ENCODE peak calls at places on chromosomes 13 and 19, in seven cellular contexts. W is right lobe of liver, A is fibroblast of lung, Q is uterus, K is ascending aorta, L is tibial artery, F is colonic mucosa. D is an unnamed sample. For H3K4me1 and H3K9me3, the result is how much of the 10 kb centered on the place peaks cover.

GRCh38 chr19:34676697-34677385 is at the start of gene SCGB2B2:
- DNase-seq in A (no peak), Q (no peak), W (no peak), F (no peak), L (no peak), K (peak), D (no peak)

GRCh38 chr13:30362005-30362788 is 54.8 kb upstream of the KATNAL1 start:
- DNase-seq in Q (no peak), K (no peak), W (no peak), A (no peak), F (no peak), L (no peak), D (no peak)

GRCh38 chr19:4988770-4989251 is 19.9 kb downstream of the KDM4B start:
- DNase-seq in Q (peak), A (peak), W (no peak), F (no peak), K (peak), L (no peak), D (peak)

GRCh38 chr19:30144794-30145193 is 202.8 kb downstream of the URI1 start:
- DNase-seq in F (peak), K (no peak), Q (no peak), W (no peak), L (no peak), A (no peak), D (no peak)

GRCh38 chr19:23916991-23917390 is 2.3 kb downstream of the ZNF726 start:
- DNase-seq in Q (no peak), K (no peak), W (no peak), F (no peak), A (peak), L (no peak), D (no peak)

GRCh38 chr13:75415720-75416119 is 66.2 kb downstream of the TBC1D4 start:
- DNase-seq in Q (no peak), L (no peak), K (no peak), W (no peak), F (no peak), A (peak), D (no peak)

GRCh38 chr19:57465680-57466381 is 8.9 kb upstream of the VN1R1 start:
- DNase-seq in A (peak), Q (no peak), K (no peak), L (no peak), F (no peak), W (no peak), D (no peak)

GRCh38 chr13:35769812-35770211 is 293.3 kb upstream of the MAB21L1 start:
- DNase-seq in F (no peak), L (no peak), Q (no peak), A (no peak), K (no peak), W (no peak), D (no peak)

GRCh38 chr13:74835579-74835978 is 646.4 kb downstream of the TBC1D4 start:
- DNase-seq in L (no peak), Q (no peak), F (no peak), W (no peak), A (no peak), K (no peak), D (no peak)

GRCh38 chr13:42574011-42574410 is at the start of gene TNFSF11:
- DNase-seq in W (no peak), K (no peak), A (no peak), Q (no peak), L (no peak), F (no peak), D (no peak)

GRCh38 chr13:48492123-48493075 is 40.5 kb downstream of the RCBTB2 start:
- DNase-seq in L (peak), Q (peak), F (peak), W (peak), K (peak), A (peak), D (peak)

GRCh38 chr13:46386996-46387851 is at the start of gene RUBCNL:
- DNase-seq in A (peak), L (no peak), W (no peak), F (peak), Q (no peak), K (no peak), D (peak)

DNA sequence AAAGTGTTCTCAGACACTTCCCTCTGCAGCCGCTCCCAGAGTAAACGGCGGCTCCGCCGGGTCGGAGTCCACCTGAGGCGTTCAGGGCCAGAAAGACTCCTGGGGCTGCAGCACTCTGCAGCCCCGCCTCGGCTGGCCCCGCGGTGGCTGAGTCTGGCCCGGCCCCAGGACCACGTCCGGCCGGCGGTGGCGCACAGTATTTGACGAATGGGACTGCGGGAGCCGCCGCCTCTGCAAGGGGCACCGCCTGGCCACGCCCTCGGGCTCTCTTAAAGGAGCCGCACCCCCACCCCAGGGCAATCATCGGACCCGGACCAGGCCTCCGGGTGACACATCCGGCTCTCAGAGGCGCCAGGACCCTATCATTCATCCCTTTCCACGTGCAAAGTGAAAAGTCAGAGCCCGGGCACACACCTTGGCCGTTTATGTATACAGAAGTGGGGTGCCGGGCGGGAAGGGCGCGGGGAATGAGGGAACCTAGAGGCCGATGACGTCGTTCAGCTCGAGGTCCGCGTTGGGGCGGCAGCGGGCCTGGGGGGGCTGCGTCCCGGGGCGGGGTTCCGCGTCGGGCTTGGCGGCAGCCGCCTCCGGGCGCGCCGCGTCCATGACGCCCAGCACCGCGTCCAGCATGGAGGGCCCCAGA is 1.2 kb upstream of the LENG9 start:
- DNase-seq in L (peak), W (peak), F (peak), A (peak), K (peak), Q (peak), D (peak)
- H3K4me1 ChIP-seq in L (under half), W (under half), F (under half), A (under half), K (under half), Q (under half), D (under half)

DNA sequence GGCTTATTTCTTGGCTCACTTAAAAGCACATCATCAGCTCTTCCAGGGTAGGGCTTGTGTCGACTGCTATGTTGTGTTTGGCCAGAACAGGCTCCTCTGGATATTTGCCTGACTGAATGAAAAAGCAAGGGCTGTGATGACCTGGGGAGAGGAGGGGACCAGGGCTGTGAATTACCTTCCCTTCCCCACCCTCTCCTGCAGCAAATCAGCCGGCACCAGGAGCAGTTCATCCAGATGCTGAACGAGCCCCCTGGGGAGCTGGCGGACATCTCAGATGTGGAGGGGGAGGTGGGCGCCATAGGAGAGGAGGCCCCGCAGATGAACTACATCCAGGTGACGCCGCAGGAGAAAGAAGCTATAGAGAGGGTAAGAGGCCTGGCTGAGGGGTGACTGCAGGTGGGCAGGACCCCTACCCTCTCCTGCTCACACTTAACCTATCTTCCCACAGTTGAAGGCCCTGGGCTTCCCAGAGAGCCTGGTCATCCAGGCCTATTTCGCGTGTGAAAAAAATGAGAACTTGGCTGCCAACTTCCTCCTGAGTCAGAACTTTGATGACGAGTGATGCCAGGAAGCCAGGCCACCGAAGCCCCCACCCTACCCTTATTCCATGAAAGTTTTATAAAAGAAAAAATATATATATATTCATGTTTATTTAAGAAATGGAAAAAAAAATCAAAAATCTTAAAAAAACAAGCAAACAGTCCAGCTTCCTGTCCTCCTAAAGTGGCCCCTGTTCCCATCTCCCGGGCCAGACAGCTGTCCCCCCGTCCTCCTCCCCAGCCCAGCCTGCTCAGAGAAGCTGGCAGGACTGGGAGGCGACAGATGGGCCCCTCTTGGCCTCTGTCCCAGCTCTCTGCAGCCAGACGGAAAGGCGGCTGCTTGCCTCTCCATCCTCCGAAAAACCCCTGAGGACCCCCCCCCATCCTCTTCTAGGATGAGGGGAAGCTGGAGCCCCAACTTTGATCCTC is 4.3 kb downstream of the GADD45GIP1 start:
- DNase-seq in A (peak), F (no peak), Q (no peak), K (no peak), W (no peak), L (no peak), D (no peak)
- H3K27ac ChIP-seq in A (peak), F (peak), Q (peak), K (peak), W (no peak), L (peak), D (peak)

GRCh38 chr13:18953139-18953930 is 228.3 kb downstream of the TUBA3C start:
- DNase-seq in L (no peak), F (no peak), K (no peak), A (no peak), W (no peak), Q (no peak), D (no peak)

GRCh38 chr13:18959996-18960395 is 221.6 kb downstream of the TUBA3C start:
- DNase-seq in Q (no peak), L (peak), W (no peak), A (no peak), F (no peak), K (no peak), D (no peak)

GRCh38 chr13:18954254-18954653 is 227.4 kb downstream of the TUBA3C start:
- DNase-seq in A (no peak), F (no peak), Q (no peak), W (no peak), L (no peak), K (no peak), D (no peak)

GRCh38 chr13:18959229-18959628 is 222.4 kb downstream of the TUBA3C start:
- DNase-seq in Q (no peak), F (no peak), A (no peak), K (no peak), L (no peak), W (no peak), D (no peak)

GRCh38 chr13:18956473-18957078 is 225.0 kb downstream of the TUBA3C start:
- DNase-seq in A (no peak), W (no peak), F (no peak), Q (no peak), K (no peak), L (no peak), D (no peak)
- H3K9me3 ChIP-seq in A (under half), W (under half), F (under half), Q (under half), K (under half), L (under half), D (under half)

DNA sequence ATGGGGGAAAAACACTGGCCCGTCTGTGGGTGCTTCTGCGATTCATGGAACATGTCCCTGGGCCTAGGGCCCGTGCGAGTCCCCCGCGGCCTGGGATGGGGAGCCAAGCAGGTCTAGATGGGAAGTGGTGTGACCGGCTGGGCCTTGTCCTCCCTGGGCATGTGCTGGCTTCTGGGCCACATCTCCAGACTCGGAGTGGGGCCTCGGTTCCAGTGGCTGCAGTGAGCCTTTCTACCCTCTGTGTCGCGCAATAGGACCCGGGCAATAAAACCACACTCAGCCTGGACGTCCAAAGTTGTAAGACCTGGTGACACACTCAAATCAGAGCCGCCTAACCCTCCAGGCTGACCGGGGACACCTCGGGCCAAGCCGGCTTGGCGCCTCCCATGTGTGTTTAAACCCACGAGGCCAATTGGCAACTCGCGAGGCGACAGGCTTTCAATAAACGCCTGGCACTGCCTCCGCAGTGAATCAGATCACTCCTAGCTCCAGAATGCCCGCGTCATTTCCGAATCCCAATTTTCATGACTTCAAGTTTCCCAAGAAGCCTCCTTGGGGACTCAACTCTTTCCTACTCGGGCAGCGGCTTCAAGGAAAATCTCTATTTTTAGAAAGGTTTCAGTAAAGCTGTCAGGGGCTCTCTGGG is 57.3 kb downstream of the KLF2 start:
- DNase-seq in A (peak), Q (peak), L (peak), W (peak), K (peak), F (no peak), D (peak)
- H3K4me1 ChIP-seq in A (under half), Q (under half), L (under half), W (under half), K (under half), F (under half), D (under half)

GRCh38 chr13:23786607-23787006 is 102.6 kb downstream of the MIPEP start:
- DNase-seq in L (no peak), A (no peak), K (no peak), Q (no peak), W (no peak), F (no peak), D (no peak)
- H3K27ac ChIP-seq in L (no peak), A (no peak), K (no peak), Q (no peak), W (no peak), F (no peak), D (no peak)

DNA sequence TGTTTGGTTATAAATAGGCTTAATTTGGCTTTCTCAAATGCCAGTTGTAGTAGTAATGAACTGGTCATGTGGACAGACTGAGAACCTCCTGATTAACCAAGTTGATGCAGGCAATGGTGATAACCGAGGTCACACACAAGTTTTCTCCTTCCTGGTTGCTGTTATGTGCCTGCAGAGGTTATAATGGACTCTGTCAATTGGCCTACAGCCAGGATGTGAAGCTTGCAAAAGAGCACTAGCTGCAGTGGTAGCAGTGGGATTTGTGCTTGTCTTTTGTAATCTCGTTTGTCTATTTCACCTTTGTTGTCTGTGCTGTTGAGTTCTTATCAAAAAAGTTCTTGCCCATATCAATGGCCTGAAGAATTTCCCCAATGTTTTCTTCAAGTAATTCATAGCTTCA is 20.6 kb downstream of the OR10H3 start:
- DNase-seq in W (peak), K (no peak), A (no peak), F (no peak), Q (no peak), L (no peak), D (no peak)
- H3K9me3 ChIP-seq in W (under half), K (under half), A (under half), F (under half), Q (under half), L (under half), D (under half)

DNA sequence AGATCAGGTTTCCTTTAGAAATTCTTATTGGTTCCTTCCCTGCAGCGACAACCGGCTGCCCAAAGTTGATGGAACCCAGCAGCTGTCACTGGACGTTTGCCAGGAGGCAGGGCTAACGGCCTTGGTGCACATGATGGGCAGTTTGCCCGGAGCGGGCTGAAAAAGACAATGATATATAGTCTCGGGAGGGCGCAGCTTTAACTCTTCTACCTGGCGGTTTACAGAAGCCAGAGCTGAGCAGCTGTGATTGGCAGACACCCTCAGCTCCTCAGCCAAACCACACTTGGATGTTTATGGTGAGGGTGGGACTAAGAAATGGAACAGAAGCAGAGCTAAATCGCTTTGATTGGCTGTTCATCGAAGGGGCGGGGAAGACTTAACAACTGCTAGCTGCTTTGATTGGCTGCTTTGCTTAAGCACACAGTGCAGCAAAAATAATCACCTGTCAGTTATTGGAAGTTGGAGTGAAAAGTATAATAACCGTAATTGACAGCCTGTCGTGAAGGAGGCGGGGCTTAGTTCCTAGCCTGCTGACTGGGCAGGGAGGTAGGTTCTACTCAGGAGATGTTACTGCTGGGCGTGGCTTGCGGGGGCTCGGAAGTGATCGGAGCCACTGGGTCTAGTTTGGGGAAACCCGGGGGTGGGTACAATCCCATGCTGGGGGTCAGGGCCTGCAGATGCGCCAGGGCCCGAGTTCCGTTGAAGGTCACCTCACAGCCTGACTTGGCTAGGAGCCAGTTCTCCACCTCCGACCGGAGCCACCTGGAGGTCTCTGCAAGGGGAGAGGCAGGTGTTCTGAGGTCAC is 7.5 kb downstream of the EMP3 start:
- DNase-seq in Q (peak), L (peak), A (peak), K (peak), F (peak), W (peak), D (peak)
- H3K4me1 ChIP-seq in Q (under half), L (under half), A (under half), K (under half), F (under half), W (under half), D (under half)

GRCh38 chr13:21606251-21606650 is 2.3 kb upstream of the MICU2 start:
- DNase-seq in A (no peak), W (no peak), K (no peak), Q (no peak), F (no peak), L (no peak), D (no peak)
- H3K27ac ChIP-seq in A (no peak), W (no peak), K (no peak), Q (no peak), F (no peak), L (no peak), D (no peak)

D was measured in psoas muscle.